ENCODE peak calls at places on chromosomes 12 and 14, in five cellular contexts. R is breast epithelium, G is Right ventricle myocardium superior, Q is NCI-H460, J is neuronal stem cell. N is an unnamed sample.

GRCh38 chr12:97022831-97023230 is 115.8 kb downstream of the NEDD1 start:
- DNase-seq in J (no peak), G (no peak), R (no peak), Q (no peak), N (no peak)

GRCh38 chr12:31591308-31591901 is 469 bp upstream of the DENND5B start:
- DNase-seq in G (no peak), J (no peak), R (no peak), Q (no peak), N (no peak)

GRCh38 chr14:20606190-20606901 is 15.2 kb upstream of the RNASE12 start:
- DNase-seq in Q (peak; percentile 50), G (no peak), J (no peak), R (no peak), N (peak; percentile 75)

GRCh38 chr14:71454513-71455332 is 477.5 kb upstream of the RGS6 start:
- DNase-seq in R (no peak), G (no peak), Q (no peak), J (no peak), N (no peak)

GRCh38 chr14:96090441-96091148 is 51.4 kb downstream of the C14orf132 start:
- DNase-seq in R (no peak), J (no peak), Q (no peak), G (peak; percentile 84), N (peak; percentile 37)

GRCh38 chr12:124609041-124609984 is 41.9 kb upstream of the NCOR2 start:
- DNase-seq in R (peak; percentile 91), G (peak; percentile 89), Q (no peak), J (no peak), N (no peak)

GRCh38 chr12:131155131-131155530 is 201.4 kb downstream of the ADGRD1 start:
- DNase-seq in Q (no peak), R (no peak), J (no peak), G (no peak), N (no peak)

GRCh38 chr12:53543539-53543938 is 36.3 kb upstream of the NPFF start:
- DNase-seq in G (no peak), Q (peak; percentile 72), R (peak; percentile 63), J (peak; percentile 26), N (peak; percentile 82)

GRCh38 chr14:90109858-90110257 is 48.1 kb downstream of the KCNK13 start:
- DNase-seq in J (no peak), Q (no peak), R (no peak), G (no peak), N (peak; percentile 22)

N was measured in SK-MEL-5.